ENCODE peak calls at places on chromosomes 7 and 10, in nine cellular contexts. N is uterus, Y is stomach, V is iPS DF 6.9, C is psoas muscle, F is AG04450, B is WERI-Rb-1, J is heart left ventricle, M is GM23338. H is an unnamed sample.
A peak's percentile ranks its signal among the peaks of the same experiment; 100 is the strongest.

GRCh38 chr10:27620425-27621397 is 116.6 kb downstream of the RAB18 start:
- DNase-seq in N (peak; percentile 64), Y (no peak), V (no peak), C (peak; percentile 27), F (no peak), B (no peak), J (no peak), M (no peak), H (no peak)

GRCh38 chr7:74032191-74032490 is 4.2 kb downstream of the ELN start:
- DNase-seq in N (peak; percentile 76), Y (no peak), V (no peak), C (peak; percentile 66), F (no peak), B (no peak), J (peak; percentile 46), M (no peak), H (no peak)

GRCh38 chr10:125057158-125058001 is 103.0 kb downstream of the CTBP2 start:
- DNase-seq in N (peak; percentile 85), Y (no peak), V (no peak), C (peak; percentile 59), F (peak; percentile 94), B (peak; percentile 42), J (peak; percentile 81), M (no peak), H (peak; percentile 61)

GRCh38 chr7:143463556-143463955 is 14.1 kb upstream of the TAS2R41 start:
- DNase-seq in N (no peak), Y (no peak), V (no peak), C (no peak), F (no peak), B (no peak), J (no peak), M (no peak), H (no peak)

GRCh38 chr7:123460616-123461015 is 73.8 kb downstream of the IQUB start:
- DNase-seq in N (no peak), Y (no peak), V (no peak), C (no peak), F (no peak), B (no peak), J (no peak), M (peak; percentile 8), H (no peak)

GRCh38 chr7:30657131-30657530 is 25.1 kb downstream of the CRHR2 start:
- DNase-seq in N (no peak), Y (no peak), V (no peak), C (no peak), F (no peak), B (no peak), J (no peak), M (no peak), H (no peak)

GRCh38 chr7:37540917-37541316 is 92.3 kb upstream of the ELMO1 start:
- DNase-seq in N (no peak), Y (no peak), V (no peak), C (peak; percentile 12), F (no peak), B (no peak), J (no peak), M (no peak), H (no peak)

GRCh38 chr7:47625861-47626444 is 44.0 kb upstream of the TNS3 start:
- DNase-seq in N (no peak), Y (no peak), V (no peak), C (no peak), F (no peak), B (no peak), J (no peak), M (peak; percentile 34), H (no peak)

GRCh38 chr7:80324032-80324431 is 187.8 kb downstream of the GNAT3 start:
- DNase-seq in N (no peak), Y (no peak), V (no peak), C (no peak), F (no peak), B (no peak), J (no peak), M (no peak), H (no peak)

GRCh38 chr10:90018819-90019218 is 317.4 kb downstream of the KIF20B start:
- DNase-seq in N (no peak), Y (no peak), V (no peak), C (no peak), F (no peak), B (no peak), J (no peak), M (no peak), H (no peak)

GRCh38 chr7:77461246-77461645 is 45.1 kb upstream of the GSAP start:
- DNase-seq in N (no peak), Y (no peak), V (no peak), C (no peak), F (no peak), B (no peak), J (no peak), M (no peak), H (no peak)

GRCh38 chr10:82529064-82529463 is 654.1 kb downstream of the NRG3 start:
- DNase-seq in N (no peak), Y (no peak), V (no peak), C (no peak), F (no peak), B (no peak), J (no peak), M (no peak), H (no peak)

GRCh38 chr10:3469639-3470020 is 297.0 kb upstream of the PITRM1 start:
- DNase-seq in N (no peak), Y (no peak), V (no peak), C (no peak), F (no peak), B (no peak), J (no peak), M (no peak), H (no peak)
- H3K27ac ChIP-seq in N (peak overlapping the region; percentile 95), Y (peak overlapping the region; percentile 86), V (no peak overlapping the region), C (peak overlapping the region; percentile 91), F (peak overlapping the region; percentile 88), B (no peak overlapping the region), J (peak overlapping the region; percentile 74), M (no peak overlapping the region), H (peak overlapping the region; percentile 54)

GRCh38 chr10:30197186-30197585 is 137.8 kb upstream of the JCAD start:
- DNase-seq in N (no peak), Y (no peak), V (no peak), C (no peak), F (no peak), B (no peak), J (no peak), M (no peak), H (no peak)
- H3K27ac ChIP-seq in N (no peak overlapping the region), Y (no peak overlapping the region), V (no peak overlapping the region), C (no peak overlapping the region), F (no peak overlapping the region), B (no peak overlapping the region), J (no peak overlapping the region), M (no peak overlapping the region), H (no peak overlapping the region)

GRCh38 chr10:63723741-63724140 is 202.5 kb downstream of the REEP3 start:
- DNase-seq in N (no peak), Y (no peak), V (no peak), C (no peak), F (no peak), B (no peak), J (no peak), M (no peak), H (no peak)
- H3K27ac ChIP-seq in N (no peak overlapping the region), Y (no peak overlapping the region), V (no peak overlapping the region), C (no peak overlapping the region), F (no peak overlapping the region), B (no peak overlapping the region), J (no peak overlapping the region), M (no peak overlapping the region), H (no peak overlapping the region)

GRCh38 chr7:31948041-31948440 is 122.2 kb downstream of the PDE1C start:
- DNase-seq in N (no peak), Y (no peak), V (no peak), C (no peak), F (peak; percentile 33), B (no peak), J (no peak), M (no peak), H (no peak)
- H3K27ac ChIP-seq in N (no peak overlapping the region), Y (peak overlapping the region; percentile 23), V (no peak overlapping the region), C (no peak overlapping the region), F (no peak overlapping the region), B (no peak overlapping the region), J (no peak overlapping the region), M (no peak overlapping the region), H (no peak overlapping the region)